ENCODE peak calls at places on chromosome 19, in ten cellular contexts. Z, L, N, F, R, Y, K, H, M and Q are unnamed samples.

GRCh38 chr19:31882709-31883108 is 462.7 kb upstream of the ZNF507 start:
- DNase-seq in H (no peak), Y (no peak), M (no peak), Z (no peak), K (no peak), L (no peak), F (no peak), R (no peak), N (no peak), Q (no peak)

GRCh38 chr19:17564783-17565182 is 9.3 kb downstream of the COLGALT1 start:
- DNase-seq in F (no peak), K (no peak), M (no peak), Y (no peak), L (no peak), H (no peak), N (no peak), R (no peak), Z (no peak), Q (no peak)

GRCh38 chr19:42532881-42533280 is 4.6 kb upstream of the CEACAM1 start:
- DNase-seq in F (no peak), H (no peak), M (no peak), Y (no peak), L (no peak), K (no peak), N (no peak), R (no peak), Z (no peak), Q (no peak)

GRCh38 chr19:18795540-18795939 is 4.4 kb upstream of the COMP start:
- DNase-seq in M (no peak), H (no peak), Y (no peak), K (no peak), L (no peak), F (no peak), Z (no peak), R (no peak), N (no peak), Q (no peak)

GRCh38 chr19:4363571-4364304 is 20.4 kb downstream of the MPND start:
- DNase-seq in Y (no peak), Z (no peak), K (no peak), L (no peak), H (no peak), N (no peak), M (no peak), R (no peak), F (no peak), Q (no peak)

GRCh38 chr19:6572217-6572616 is 18.7 kb downstream of the CD70 start:
- DNase-seq in Z (no peak), N (no peak), L (no peak), M (no peak), R (no peak), F (peak), H (no peak), K (no peak), Y (no peak), Q (peak)

GRCh38 chr19:58434217-58434616 is 5.7 kb downstream of the ZNF132 start:
- DNase-seq in R (no peak), L (no peak), F (no peak), M (no peak), K (no peak), Y (no peak), H (peak), Z (no peak), N (no peak), Q (no peak)

GRCh38 chr19:39078436-39079200 is 5.5 kb upstream of the ACP7 start:
- DNase-seq in L (no peak), M (no peak), K (no peak), Z (peak), R (peak), H (peak), Y (no peak), F (no peak), N (no peak), Q (no peak)

GRCh38 chr19:5705552-5705951 is 14.4 kb downstream of the LONP1 start:
- DNase-seq in N (no peak), Z (no peak), F (no peak), Y (no peak), H (no peak), K (peak), R (no peak), M (no peak), L (no peak), Q (no peak)

GRCh38 chr19:18946335-18946734 is 5.3 kb upstream of the HOMER3 start:
- DNase-seq in Z (no peak), M (no peak), H (no peak), K (no peak), N (no peak), Y (no peak), L (no peak), R (no peak), F (no peak), Q (no peak)

GRCh38 chr19:14066139-14066538 is 4.3 kb upstream of the PALM3 start:
- DNase-seq in K (no peak), L (no peak), R (no peak), H (no peak), Z (no peak), Y (no peak), N (no peak), M (no peak), F (no peak), Q (no peak)

GRCh38 chr19:49331616-49332055 is 3.6 kb upstream of the CD37 start:
- DNase-seq in H (peak), L (peak), F (no peak), M (no peak), Y (peak), N (no peak), K (peak), Z (no peak), R (peak), Q (no peak)

GRCh38 chr19:50002386-50002960 is 22.7 kb downstream of the VRK3 start:
- DNase-seq in F (no peak), Z (no peak), M (no peak), N (no peak), K (peak), L (no peak), R (no peak), Y (no peak), H (no peak), Q (peak)

GRCh38 chr19:4715529-4716221 is 8.0 kb downstream of the DPP9 start:
- DNase-seq in H (no peak), L (no peak), K (no peak), R (no peak), Z (no peak), Y (no peak), N (no peak), M (no peak), F (peak), Q (no peak)

GRCh38 chr19:53958168-53958571 is 4.6 kb upstream of the CACNG8 start:
- DNase-seq in R (no peak), Z (no peak), F (no peak), N (no peak), M (no peak), L (no peak), Y (no peak), H (no peak), K (peak), Q (no peak)

GRCh38 chr19:57560049-57560491 is 407 bp upstream of the ZNF550 start:
- DNase-seq in N (no peak), Z (peak), F (no peak), Y (no peak), R (peak), L (no peak), K (no peak), M (no peak), H (peak), Q (peak)